ENCODE peak calls at places on chromosomes 7 and 10, in eight cellular contexts. G is neural crest cell; U is CD4-positive, alpha-beta T cell; T is IMR-90; N is progenitor cell of endocrine pancreas; Y is nephron progenitor cell; C is brain microvascular endothelial cell; F is AG04450. M is an unnamed sample.

GRCh38 chr10:61897671-61898434 is 3.6 kb upstream of the ARID5B start:
- DNase-seq in G (no peak), U (peak; percentile 17), T (peak; percentile 38), N (no peak), Y (peak; percentile 24), C (peak; percentile 53), F (no peak), M (no peak)

GRCh38 chr10:77533156-77533886 is 104.3 kb downstream of the KCNMA1 start:
- DNase-seq in G (no peak), U (no peak), T (no peak), N (no peak), Y (no peak), C (no peak), F (no peak), M (no peak)

GRCh38 chr10:89450901-89451300 is 36.5 kb downstream of the IFIT5 start:
- DNase-seq in G (no peak), U (no peak), T (no peak), N (no peak), Y (no peak), C (no peak), F (no peak), M (no peak)

GRCh38 chr7:123643495-123644428 is 11.9 kb upstream of the LMOD2 start:
- DNase-seq in G (no peak), U (no peak), T (peak; percentile 70), N (no peak), Y (peak; percentile 45), C (peak; percentile 49), F (no peak), M (no peak)

GRCh38 chr7:261341-262250 is 28.4 kb upstream of the FOXL3 start:
- DNase-seq in G (no peak), U (no peak), T (no peak), N (no peak), Y (no peak), C (no peak), F (no peak), M (no peak)

GRCh38 chr10:113225903-113226302 is 275.9 kb downstream of the TCF7L2 start:
- DNase-seq in G (no peak), U (no peak), T (no peak), N (no peak), Y (no peak), C (no peak), F (no peak), M (no peak)

GRCh38 chr7:3260425-3260762 is 40.7 kb upstream of the SDK1 start:
- DNase-seq in G (no peak), U (no peak), T (peak; percentile 41), N (no peak), Y (no peak), C (no peak), F (no peak), M (no peak)

GRCh38 chr10:35488228-35488627 is 116.9 kb upstream of the GJD4 start:
- DNase-seq in G (no peak), U (no peak), T (no peak), N (no peak), Y (no peak), C (no peak), F (no peak), M (no peak)

GRCh38 chr10:22713853-22714523 is 390 bp downstream of the PIP4K2A start:
- DNase-seq in G (no peak), U (peak; percentile 31), T (peak; percentile 13), N (peak; percentile 14), Y (peak; percentile 37), C (no peak), F (no peak), M (no peak)

GRCh38 chr7:46153951-46154787 is 233.1 kb upstream of the IGFBP3 start:
- DNase-seq in G (no peak), U (no peak), T (no peak), N (no peak), Y (no peak), C (no peak), F (no peak), M (no peak)

GRCh38 chr10:44881639-44882038 is 29.5 kb upstream of the TMEM72 start:
- DNase-seq in G (no peak), U (no peak), T (no peak), N (no peak), Y (no peak), C (no peak), F (no peak), M (no peak)

DNA sequence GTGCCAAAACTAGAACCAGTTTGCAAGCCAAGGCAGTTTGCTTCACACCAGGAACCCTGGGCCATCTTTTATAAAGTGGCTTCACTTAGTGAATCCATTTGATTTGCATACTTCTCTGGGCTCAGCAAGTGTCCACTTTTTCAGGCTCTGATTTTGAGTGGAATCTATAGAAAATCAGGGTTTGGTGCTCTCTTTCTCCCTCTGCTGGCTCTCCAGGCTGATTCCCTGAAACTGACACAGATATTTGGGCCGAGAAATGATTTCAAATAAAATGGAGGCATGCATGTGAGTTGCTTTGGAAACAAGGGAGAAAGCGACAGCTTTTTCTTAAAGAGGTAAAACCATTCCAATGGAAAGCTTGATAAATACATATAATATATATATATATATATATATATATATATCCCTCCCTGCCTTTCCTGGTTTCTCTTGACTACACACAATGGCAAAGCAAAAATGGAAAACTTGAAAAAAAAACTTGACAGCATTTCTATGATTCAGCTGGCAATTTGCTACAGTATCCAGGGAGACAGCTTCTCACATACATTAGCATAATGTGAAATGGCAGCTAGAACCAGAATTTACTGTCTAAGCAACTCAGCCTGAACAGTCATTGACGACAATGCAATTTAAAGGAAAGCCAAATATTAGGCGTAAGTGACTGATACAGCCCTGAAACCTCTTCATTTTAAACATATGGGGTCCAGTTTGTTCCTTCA is 188.4 kb downstream of the TMEM178B start:
- DNase-seq in G (peak; percentile 18), U (no peak), T (no peak), N (no peak), Y (no peak), C (peak; percentile 4), F (no peak), M (no peak)
- TF ChIP-seq CTCF in G (peak; percentile 51), U (no peak), T (peak; percentile 35), N (peak; percentile 44), Y (peak; percentile 16), C (peak; percentile 64), F (peak; percentile 21), M (no peak)

DNA sequence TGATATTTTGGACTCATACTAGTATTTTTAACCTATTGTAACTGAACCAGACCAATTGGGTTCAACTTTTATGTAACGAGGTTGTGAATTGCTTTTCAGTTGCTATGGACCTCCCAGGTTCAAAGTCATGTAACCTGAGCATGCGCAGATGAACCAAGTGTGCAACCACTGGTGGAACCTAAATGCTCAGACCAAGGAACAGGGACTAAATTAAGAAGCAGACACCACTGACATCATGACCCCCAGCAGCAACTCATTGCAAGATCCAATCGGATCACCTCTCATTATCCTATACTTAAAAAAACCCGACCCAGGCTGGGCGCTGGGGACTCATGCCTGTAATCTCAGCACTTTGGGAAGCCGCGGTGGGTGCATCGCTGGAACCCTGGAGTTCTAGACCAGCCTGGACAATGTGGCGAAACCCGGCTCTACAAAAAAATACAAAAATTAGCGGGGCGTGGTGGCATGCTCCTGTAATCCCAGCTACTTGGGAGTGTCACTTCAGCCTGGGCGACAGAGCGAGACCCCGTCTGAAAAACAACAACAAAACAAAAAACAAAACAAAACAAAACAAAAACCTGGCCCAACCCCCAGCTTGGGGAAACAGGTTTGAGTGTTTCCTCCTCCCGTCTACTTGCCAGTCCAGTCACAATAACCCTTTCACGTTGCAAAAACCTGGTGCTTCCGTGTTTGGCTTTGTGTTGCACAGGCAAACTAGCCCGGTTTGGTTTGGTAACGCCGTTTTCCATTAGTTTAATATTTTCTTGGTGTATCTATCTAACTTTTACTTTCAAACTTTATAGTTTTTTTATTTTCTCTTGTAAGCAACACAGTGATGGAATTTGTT is 11.3 kb upstream of the ZNF518A start:
- DNase-seq in G (no peak), U (no peak), T (no peak), N (no peak), Y (no peak), C (no peak), F (no peak), M (no peak)
- TF ChIP-seq CTCF in G (no peak), U (no peak), T (no peak), N (no peak), Y (no peak), C (no peak), F (no peak), M (no peak)

GRCh38 chr10:130076681-130077080 is 33.9 kb downstream of the C10orf143 start:
- DNase-seq in G (no peak), U (no peak), T (no peak), N (no peak), Y (no peak), C (no peak), F (no peak), M (no peak)

GRCh38 chr10:130078120-130078519 is 32.5 kb downstream of the C10orf143 start:
- DNase-seq in G (no peak), U (no peak), T (no peak), N (no peak), Y (no peak), C (no peak), F (no peak), M (no peak)

GRCh38 chr10:130073912-130074311 is 36.7 kb downstream of the C10orf143 start:
- DNase-seq in G (no peak), U (no peak), T (no peak), N (no peak), Y (no peak), C (no peak), F (no peak), M (no peak)

GRCh38 chr10:130072247-130072646 is 38.4 kb downstream of the C10orf143 start:
- DNase-seq in G (no peak), U (no peak), T (no peak), N (no peak), Y (no peak), C (no peak), F (no peak), M (no peak)

GRCh38 chr10:130074639-130075038 is 36.0 kb downstream of the C10orf143 start:
- DNase-seq in G (no peak), U (no peak), T (no peak), N (no peak), Y (no peak), C (no peak), F (no peak), M (no peak)
- TF ChIP-seq CTCF in G (no peak), U (no peak), T (no peak), N (no peak), Y (no peak), C (no peak), F (no peak), M (no peak)

GRCh38 chr7:135362871-135363270 is 129.2 kb downstream of the STRA8 start:
- DNase-seq in G (no peak), U (no peak), T (no peak), N (no peak), Y (no peak), C (no peak), F (no peak), M (no peak)
- TF ChIP-seq CTCF in G (peak; percentile 19), U (no peak), T (no peak), N (no peak), Y (no peak), C (peak; percentile 33), F (peak; percentile 6), M (no peak)